ENCODE peak calls at places on chromosomes 3 and 15, in ten cellular contexts. J is K562, A is esophagus squamous epithelium, U is stomach, X is breast epithelium, C is A549, V is HCT116, R is uterus, I is ovary, L is suprapubic skin. N is an unnamed sample.

GRCh38 chr15:74790080-74790916 is 8.4 kb downstream of the CSK start:
- DNase-seq in X (no peak), U (peak), C (no peak), A (no peak), J (no peak), L (no peak), I (peak), V (no peak), R (peak), N (peak)

GRCh38 chr15:63071288-63071909 is 28.9 kb downstream of the TPM1 start:
- DNase-seq in I (no peak), A (no peak), V (no peak), J (no peak), C (no peak), R (no peak), L (no peak), X (no peak), U (no peak), N (no peak)

GRCh38 chr15:88900309-88900981 is 5.1 kb upstream of the HAPLN3 start:
- DNase-seq in J (no peak), X (no peak), A (no peak), I (no peak), L (no peak), R (no peak), C (no peak), U (no peak), V (no peak), N (no peak)

GRCh38 chr3:34056951-34057390 is 258.5 kb downstream of the PDCD6IP start:
- DNase-seq in U (no peak), C (peak), I (no peak), A (no peak), V (no peak), J (peak), L (no peak), X (no peak), R (no peak), N (no peak)

GRCh38 chr3:110598847-110599490 is 472.6 kb upstream of the NECTIN3 start:
- DNase-seq in X (no peak), A (no peak), I (no peak), L (no peak), J (no peak), R (no peak), U (no peak), C (no peak), V (no peak), N (no peak)

GRCh38 chr3:155110021-155110420 is 29.9 kb downstream of the MME start:
- DNase-seq in J (no peak), A (no peak), C (no peak), U (no peak), R (no peak), V (no peak), I (no peak), X (no peak), L (no peak), N (no peak)

GRCh38 chr15:48459571-48460461 is 128.6 kb downstream of the DUT start:
- DNase-seq in X (no peak), R (no peak), U (no peak), L (no peak), V (peak), C (no peak), J (no peak), A (no peak), I (no peak), N (peak)

GRCh38 chr3:115252679-115253078 is 105.6 kb upstream of the ZBTB20 start:
- DNase-seq in U (no peak), V (no peak), A (no peak), C (no peak), R (no peak), I (no peak), X (no peak), L (no peak), J (no peak), N (no peak)

GRCh38 chr3:111151438-111151837 is 79.8 kb downstream of the NECTIN3 start:
- DNase-seq in U (no peak), R (no peak), J (no peak), X (no peak), V (peak), L (no peak), A (no peak), I (no peak), C (no peak), N (peak)

GRCh38 chr15:63369766-63370165 is 11.9 kb downstream of the CA12 start:
- DNase-seq in L (no peak), A (no peak), V (no peak), R (no peak), C (no peak), U (no peak), X (no peak), J (no peak), I (no peak), N (no peak)

GRCh38 chr15:31473384-31474058 is 146.9 kb downstream of the KLF13 start:
- DNase-seq in C (no peak), I (no peak), U (peak), R (peak), L (peak), A (no peak), V (no peak), X (no peak), J (no peak), N (no peak)

GRCh38 chr3:163474766-163475165 is 1603.5 kb downstream of the SI start:
- DNase-seq in R (no peak), A (no peak), V (no peak), C (no peak), U (no peak), J (no peak), X (no peak), L (no peak), I (no peak), N (no peak)

GRCh38 chr15:101563397-101563796 is 73.9 kb upstream of the PCSK6 start:
- DNase-seq in U (no peak), R (no peak), L (no peak), C (no peak), A (no peak), J (no peak), I (no peak), X (no peak), V (no peak), N (no peak)

GRCh38 chr3:69323941-69324340 is 61.9 kb downstream of the FRMD4B start:
- DNase-seq in J (no peak), X (no peak), R (no peak), V (no peak), L (no peak), U (no peak), A (no peak), I (no peak), C (no peak), N (no peak)

GRCh38 chr15:98845138-98845884 is 162.3 kb downstream of the PGPEP1L start:
- DNase-seq in A (no peak), J (no peak), R (peak), C (no peak), I (no peak), U (no peak), L (no peak), V (no peak), X (no peak), N (no peak)

GRCh38 chr3:126998728-126999127 is 15.8 kb downstream of the PLXNA1 start:
- DNase-seq in U (no peak), X (no peak), R (no peak), A (no peak), I (no peak), L (no peak), C (no peak), V (no peak), J (no peak), N (no peak)

GRCh38 chr3:61466357-61466756 is 95.0 kb upstream of the PTPRG start:
- DNase-seq in J (no peak), R (no peak), L (no peak), A (no peak), U (no peak), V (no peak), C (no peak), X (no peak), I (no peak), N (no peak)
- TF ChIP-seq POLR2A in J (no peak), R (no peak), L (no peak), A (no peak), U (no peak), V (no peak), C (no peak), X (no peak), I (no peak), N (no peak)

DNA sequence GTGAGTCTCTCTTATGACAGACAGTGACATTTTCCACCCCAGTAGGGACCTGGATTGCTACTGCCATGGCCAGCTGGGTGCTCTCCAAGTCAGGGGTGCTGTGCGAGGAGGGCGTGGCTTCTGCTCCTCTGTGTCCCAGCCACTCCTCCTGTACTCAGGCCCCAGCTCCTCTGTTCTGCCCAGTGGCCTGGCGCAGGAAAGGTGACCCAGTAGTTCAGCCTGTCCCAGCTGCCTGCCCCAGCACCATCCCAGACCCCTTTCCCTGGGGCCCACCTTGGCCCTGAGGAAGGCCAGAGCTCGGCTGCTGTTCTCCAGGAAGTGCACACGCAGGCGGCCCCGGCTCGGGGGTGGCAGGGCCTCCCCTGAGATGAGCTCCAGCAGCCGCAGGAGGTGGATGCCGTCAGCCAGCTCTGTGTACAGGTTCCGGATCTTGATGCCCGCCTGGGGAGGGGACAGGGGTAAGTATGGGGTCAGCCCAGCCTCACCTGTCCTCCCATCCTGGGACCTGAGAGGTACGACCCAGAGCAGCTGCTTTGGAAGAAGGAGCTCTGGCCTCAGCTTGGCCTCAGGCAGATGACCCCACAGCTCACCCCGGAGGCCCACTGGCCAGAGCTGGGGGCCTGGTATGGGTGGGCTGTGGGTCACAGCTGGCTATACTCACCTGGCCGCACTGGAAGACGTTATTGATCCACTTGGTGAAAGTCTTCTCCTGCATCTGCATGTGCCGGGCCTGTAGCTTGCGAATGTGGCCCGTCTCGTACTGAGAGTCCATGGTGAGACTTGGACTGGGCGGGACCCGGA is 1.0 kb downstream of the SPTBN5 start:
- DNase-seq in J (peak), X (peak), R (no peak), A (no peak), L (peak), I (no peak), C (no peak), U (peak), V (no peak), N (no peak)
- TF ChIP-seq POLR2A in J (no peak), X (no peak), R (no peak), A (no peak), L (no peak), I (no peak), C (no peak), U (no peak), V (no peak), N (no peak)

DNA sequence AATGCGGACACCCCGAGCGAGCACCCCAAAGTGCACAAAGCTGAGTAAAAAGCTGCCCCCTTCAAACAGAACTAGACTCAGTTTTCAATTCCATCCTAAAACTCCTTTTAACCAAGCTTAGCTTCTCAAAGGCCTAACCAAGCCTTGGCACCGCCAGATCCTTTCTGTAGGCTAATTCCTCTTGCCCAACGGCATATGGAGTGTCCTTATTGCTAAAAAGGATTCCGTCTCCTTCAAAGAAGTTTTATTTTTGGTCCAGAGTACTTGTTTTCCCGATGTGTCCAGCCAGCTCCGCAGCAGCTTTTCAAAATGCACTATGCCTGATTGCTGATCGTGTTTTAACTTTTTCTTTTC is 5.3 kb downstream of the BHLHE40 start:
- DNase-seq in U (no peak), V (no peak), L (no peak), J (no peak), A (no peak), R (no peak), X (no peak), I (no peak), C (no peak), N (no peak)
- TF ChIP-seq POLR2A in U (no peak), V (no peak), L (no peak), J (no peak), A (no peak), R (no peak), X (no peak), I (no peak), C (no peak), N (no peak)

GRCh38 chr3:48596676-48597407 is 1.7 kb upstream of the COL7A1 start:
- DNase-seq in V (no peak), A (no peak), U (no peak), R (no peak), L (no peak), X (no peak), C (no peak), I (no peak), J (no peak), N (no peak)
- TF ChIP-seq POLR2A in V (no peak), A (no peak), U (no peak), R (no peak), L (no peak), X (no peak), C (no peak), I (no peak), J (no peak), N (no peak)

DNA sequence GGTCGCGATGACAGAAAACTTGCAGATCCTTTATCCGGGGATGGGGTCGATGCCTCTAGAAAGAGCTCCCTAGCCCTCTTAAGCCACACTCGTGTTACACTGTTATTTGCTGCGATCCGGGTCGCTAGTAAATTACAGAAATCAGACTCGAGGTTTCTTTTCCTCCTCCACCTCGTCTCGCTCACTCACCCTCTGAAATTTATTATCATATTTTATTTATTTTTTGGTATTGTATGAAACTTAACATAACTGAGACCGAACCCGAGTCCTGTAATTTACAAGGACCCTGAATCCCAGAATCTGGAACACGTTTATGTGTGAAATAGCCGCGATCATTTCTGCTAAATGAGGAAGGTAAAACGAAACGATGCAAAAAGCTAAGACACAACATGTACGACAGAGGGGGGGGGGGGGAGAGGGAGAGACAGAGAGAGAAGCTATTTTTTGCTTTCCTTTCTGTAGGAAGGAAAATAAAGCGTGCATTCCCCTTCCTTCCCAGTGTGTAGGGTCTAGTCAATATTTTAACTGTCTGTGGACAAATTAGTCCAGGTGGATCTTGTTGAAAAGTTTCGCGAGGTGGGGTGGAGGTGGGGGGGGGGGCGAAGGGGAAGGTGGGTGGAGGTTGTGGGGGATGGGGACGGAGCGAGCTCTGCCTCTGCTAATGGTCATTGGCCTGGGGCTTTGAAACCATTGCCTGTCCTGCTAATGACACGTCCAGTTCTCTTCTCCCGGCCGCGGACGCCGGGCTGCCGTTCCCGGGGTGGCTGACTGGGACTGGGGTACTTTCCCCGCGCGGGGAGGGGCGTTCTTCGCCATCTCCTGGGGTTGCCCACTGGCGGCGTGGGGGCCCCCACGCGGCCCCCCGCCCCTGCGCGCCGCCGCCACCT is 1.7 kb downstream of the BBX start:
- DNase-seq in V (no peak), X (peak), C (no peak), I (peak), A (peak), J (peak), L (no peak), R (peak), U (peak), N (peak)
- TF ChIP-seq POLR2A in V (no peak), X (no peak), C (peak), I (no peak), A (no peak), J (no peak), L (no peak), R (peak), U (no peak), N (peak)

DNA sequence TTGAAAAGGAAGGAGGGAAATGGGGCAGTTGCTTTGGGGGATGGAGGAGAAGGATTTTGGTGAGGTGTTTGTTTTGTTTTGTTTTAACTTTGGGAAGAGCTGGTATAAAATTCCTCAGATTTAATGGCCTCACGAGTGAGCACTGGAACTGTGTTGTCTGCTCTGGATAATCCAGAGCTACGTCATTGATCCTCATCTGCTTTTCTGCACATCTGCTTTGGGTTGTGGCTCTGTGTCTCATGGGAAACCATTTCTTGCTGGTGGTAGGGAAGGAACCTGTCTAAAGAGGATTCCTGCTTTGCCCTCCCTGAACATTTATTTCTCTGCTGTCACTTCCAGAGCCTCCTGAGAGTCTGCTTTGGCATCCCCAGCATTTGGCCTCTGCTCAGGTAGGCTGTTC is 3.1 kb downstream of the SNRK start:
- DNase-seq in V (no peak), X (no peak), J (no peak), C (no peak), R (no peak), I (no peak), U (no peak), L (no peak), A (no peak), N (no peak)
- TF ChIP-seq POLR2A in V (no peak), X (no peak), J (no peak), C (no peak), R (no peak), I (no peak), U (no peak), L (no peak), A (no peak), N (no peak)

DNA sequence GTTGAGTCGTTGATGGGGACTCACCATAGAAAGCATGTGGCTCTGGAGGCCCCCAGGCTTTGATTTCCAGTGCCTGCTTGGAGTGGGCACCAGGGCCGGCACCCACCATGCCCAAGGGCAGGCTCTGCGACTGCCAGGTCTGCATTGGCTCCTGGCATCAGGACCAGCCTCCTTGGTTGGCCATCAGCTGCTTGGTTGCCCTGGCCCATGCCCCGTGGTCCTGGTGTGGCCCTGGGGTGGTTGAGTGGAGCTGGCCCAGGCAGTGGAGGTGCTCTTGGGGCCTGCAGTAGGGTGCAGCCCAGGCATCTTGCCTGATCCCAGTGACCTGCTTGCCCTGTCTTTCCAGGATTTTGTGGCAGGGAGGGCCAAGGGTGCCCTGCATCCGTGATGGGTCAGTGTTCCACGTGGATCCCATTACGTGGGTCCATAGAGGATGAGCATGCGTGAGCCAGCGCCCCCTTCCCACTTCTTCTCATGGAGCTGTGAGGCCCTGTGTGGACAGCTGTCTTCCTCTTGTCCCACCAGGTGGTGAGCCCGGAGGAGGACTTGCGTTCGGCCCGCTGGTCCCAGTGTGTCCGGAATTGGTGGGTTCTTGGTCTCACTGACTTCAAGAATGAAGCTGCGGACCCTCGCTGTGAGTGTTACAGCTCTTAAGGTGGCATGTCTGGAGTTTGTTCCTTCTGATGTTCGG is 187.0 kb downstream of the UBE3A start:
- DNase-seq in U (peak), V (no peak), C (no peak), A (no peak), R (peak), J (no peak), X (peak), L (peak), I (peak), N (no peak)
- TF ChIP-seq POLR2A in U (no peak), V (no peak), C (no peak), A (no peak), R (no peak), J (no peak), X (no peak), L (no peak), I (no peak), N (no peak)

DNA sequence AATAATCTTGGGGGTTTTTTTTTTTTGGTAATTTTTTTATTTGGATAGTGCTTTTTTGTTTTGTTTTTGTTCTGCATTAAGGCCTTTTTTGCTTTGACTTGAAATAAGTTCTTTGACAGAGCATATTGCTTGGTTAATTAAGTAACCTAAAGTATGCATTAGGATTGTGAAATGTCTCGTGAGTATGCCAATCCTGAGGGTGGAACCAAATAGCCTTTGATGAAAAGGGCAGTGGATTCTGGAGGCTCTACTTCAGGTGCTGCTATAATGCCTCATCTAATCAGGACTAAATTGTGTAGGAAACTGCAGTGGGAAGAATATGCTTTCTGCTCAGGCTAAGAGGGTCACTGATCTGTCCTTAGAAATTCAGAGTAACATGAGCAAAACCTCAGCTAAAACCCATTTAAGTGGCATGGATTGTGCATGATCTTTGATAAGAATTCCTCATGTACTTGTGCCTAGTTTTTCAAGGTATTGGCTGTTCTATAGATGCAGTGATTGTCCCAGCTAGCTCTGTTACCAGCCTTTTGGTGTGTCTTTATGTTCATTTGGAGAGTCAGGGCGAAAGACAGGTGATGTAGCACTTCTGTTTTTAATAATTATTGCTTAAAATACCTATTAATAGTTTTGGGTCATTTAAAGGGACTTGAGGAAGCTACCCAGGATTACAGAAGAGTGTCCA is 15.4 kb downstream of the CDV3 start:
- DNase-seq in R (no peak), C (no peak), V (no peak), L (no peak), A (no peak), J (no peak), I (no peak), U (no peak), X (no peak), N (no peak)
- TF ChIP-seq POLR2A in R (no peak), C (no peak), V (no peak), L (no peak), A (no peak), J (peak), I (no peak), U (no peak), X (no peak), N (no peak)

GRCh38 chr15:34699968-34700640 is 54.7 kb downstream of the GJD2 start:
- DNase-seq in L (no peak), X (no peak), A (no peak), V (no peak), J (no peak), R (no peak), I (no peak), U (no peak), C (no peak), N (no peak)
- TF ChIP-seq POLR2A in L (no peak), X (no peak), A (no peak), V (no peak), J (no peak), R (no peak), I (no peak), U (no peak), C (no peak), N (no peak)